ENCODE peak calls at places on chromosomes 11 and 22, in ten cellular contexts. H is prostate gland, A is adrenal gland, X is OCI-LY7, O is IMR-90, Y is fibroblast of lung, E is MM.1S, J is H9, N is cardiac muscle cell, U is astrocyte. Z is an unnamed sample. For H3K4me1, the result is how much of the 10 kb centered on the place peaks cover.

GRCh38 chr11:80598905-80599304 is 1158.1 kb upstream of the TENM4 start:
- DNase-seq in H (no peak), A (no peak), X (no peak), O (no peak), Y (no peak), E (no peak), J (no peak), N (no peak), U (no peak), Z (no peak)

GRCh38 chr11:110081462-110082233 is 11.5 kb upstream of the ZC3H12C start:
- DNase-seq in H (no peak), A (no peak), X (no peak), O (peak), Y (no peak), E (no peak), J (no peak), N (no peak), U (no peak), Z (no peak)

GRCh38 chr11:62678433-62678769 is 472 bp downstream of the UBXN1 start:
- DNase-seq in H (no peak), A (no peak), X (no peak), O (no peak), Y (no peak), E (no peak), J (no peak), N (no peak), U (no peak), Z (no peak)

GRCh38 chr11:19737575-19737974 is 24.9 kb downstream of the NAV2 start:
- DNase-seq in H (no peak), A (no peak), X (no peak), O (no peak), Y (no peak), E (no peak), J (no peak), N (no peak), U (no peak), Z (no peak)

GRCh38 chr11:76243157-76243556 is 36.9 kb upstream of the WNT11 start:
- DNase-seq in H (no peak), A (no peak), X (no peak), O (no peak), Y (no peak), E (no peak), J (peak), N (peak), U (no peak), Z (no peak)

GRCh38 chr11:9301720-9302119 is 12.7 kb downstream of the TMEM41B start:
- DNase-seq in H (no peak), A (no peak), X (no peak), O (no peak), Y (no peak), E (no peak), J (no peak), N (no peak), U (no peak), Z (no peak)

GRCh38 chr11:65613091-65613928 is 711 bp downstream of the MAP3K11 start:
- DNase-seq in H (no peak), A (peak), X (peak), O (no peak), Y (no peak), E (peak), J (no peak), N (peak), U (no peak), Z (peak)

GRCh38 chr22:48676266-48677167 is 1151.2 kb downstream of the BRD1 start:
- DNase-seq in H (no peak), A (no peak), X (no peak), O (no peak), Y (no peak), E (no peak), J (no peak), N (no peak), U (no peak), Z (no peak)

GRCh38 chr22:48943567-48944432 is 883.9 kb downstream of the BRD1 start:
- DNase-seq in H (no peak), A (no peak), X (peak), O (no peak), Y (no peak), E (no peak), J (peak), N (peak), U (no peak), Z (no peak)

GRCh38 chr11:17722000-17722643 is 2.8 kb downstream of the MYOD1 start:
- DNase-seq in H (no peak), A (no peak), X (no peak), O (peak), Y (peak), E (no peak), J (peak), N (no peak), U (no peak), Z (no peak)

GRCh38 chr11:98711011-98711410 is 309.7 kb upstream of the CNTN5 start:
- DNase-seq in H (no peak), A (no peak), X (no peak), O (no peak), Y (no peak), E (no peak), J (no peak), N (no peak), U (peak), Z (no peak)

GRCh38 chr11:19453893-19454292 is 213.1 kb upstream of the E2F8 start:
- DNase-seq in H (no peak), A (no peak), X (no peak), O (peak), Y (peak), E (no peak), J (no peak), N (no peak), U (no peak), Z (no peak)

GRCh38 chr22:23901600-23901999 is 7.4 kb downstream of the MIF start:
- DNase-seq in H (no peak), A (no peak), X (no peak), O (no peak), Y (no peak), E (no peak), J (no peak), N (no peak), U (no peak), Z (no peak)

GRCh38 chr11:94602430-94603372 is 35.5 kb downstream of the PIWIL4 start:
- DNase-seq in H (peak), A (peak), X (peak), O (peak), Y (peak), E (peak), J (no peak), N (peak), U (peak), Z (peak)

GRCh38 chr22:50641696-50642607 is 14.0 kb upstream of the ARSA start:
- DNase-seq in H (no peak), A (no peak), X (peak), O (peak), Y (peak), E (no peak), J (peak), N (peak), U (no peak), Z (no peak)

GRCh38 chr11:70421123-70421522 is 22.8 kb downstream of the CTTN start:
- DNase-seq in H (no peak), A (no peak), X (no peak), O (no peak), Y (no peak), E (no peak), J (no peak), N (no peak), U (no peak), Z (no peak)

GRCh38 chr11:120061761-120062560 is 76.0 kb downstream of the TRIM29 start:
- DNase-seq in H (peak), A (no peak), X (no peak), O (no peak), Y (no peak), E (no peak), J (peak), N (peak), U (peak), Z (peak)

DNA sequence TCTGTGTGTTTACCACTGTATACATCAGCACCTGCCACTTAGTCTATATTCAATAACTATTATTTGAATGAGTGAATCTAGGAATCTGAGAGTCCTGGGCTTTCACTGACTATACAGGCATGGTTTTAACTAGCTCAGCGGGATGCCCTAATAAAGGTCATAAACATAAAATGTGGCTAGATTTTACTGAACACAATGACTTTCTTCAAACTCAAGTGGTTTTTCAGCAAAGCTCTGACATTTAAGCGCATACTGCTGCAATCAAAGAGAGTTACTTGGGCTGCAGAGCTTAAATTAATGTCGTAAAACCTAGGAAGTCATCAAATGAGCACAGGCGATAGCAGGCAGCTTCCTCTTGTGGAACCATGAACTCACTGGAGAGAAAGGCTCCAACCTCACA is 6.8 kb downstream of the CSNK2A3 start:
- DNase-seq in H (no peak), A (no peak), X (no peak), O (no peak), Y (no peak), E (no peak), J (no peak), N (no peak), U (no peak), Z (no peak)
- TF ChIP-seq CTCF in H (no peak), A (no peak), X (no peak), O (no peak), Y (no peak), E (no peak), J (no peak), N (no peak), U (no peak), Z (no peak)

GRCh38 chr11:2816941-2817421 is 68.6 kb downstream of the CDKN1C start:
- DNase-seq in H (peak), A (no peak), X (no peak), O (peak), Y (peak), E (no peak), J (no peak), N (no peak), U (peak), Z (peak)
- H3K4me1 ChIP-seq in H (under half), A (under half), X (under half), O (under half), Y (under half), E (under half), J (under half), N (under half), U (under half), Z (under half)

DNA sequence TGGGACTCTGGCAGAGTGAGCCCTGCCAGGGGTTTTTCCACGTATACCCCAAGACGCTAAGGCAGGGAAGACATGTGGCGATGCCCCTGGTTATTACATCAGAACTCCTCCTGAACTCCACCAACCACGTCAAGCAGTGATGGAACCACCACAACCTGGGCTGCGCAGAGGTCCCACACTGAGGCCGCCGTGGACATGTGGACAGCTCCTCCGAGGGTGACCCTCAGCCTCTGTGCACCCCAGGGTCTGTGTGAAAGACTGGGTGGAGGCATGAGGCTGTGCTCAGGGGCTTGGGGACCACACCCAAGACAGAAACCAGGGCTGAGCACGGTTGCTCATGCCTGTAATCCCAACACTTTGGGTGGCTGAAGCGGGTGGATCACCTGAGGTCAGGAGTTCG is 52.2 kb downstream of the TRMU start:
- DNase-seq in H (no peak), A (no peak), X (no peak), O (no peak), Y (no peak), E (no peak), J (no peak), N (no peak), U (no peak), Z (no peak)
- TF ChIP-seq CTCF in H (no peak), A (no peak), X (no peak), O (no peak), Y (no peak), E (no peak), J (no peak), N (no peak), U (no peak), Z (no peak)

GRCh38 chr11:57479925-57480324 is 19.6 kb downstream of the RTN4RL2 start:
- DNase-seq in H (no peak), A (no peak), X (no peak), O (no peak), Y (no peak), E (no peak), J (no peak), N (no peak), U (no peak), Z (no peak)

GRCh38 chr11:57477507-57478189 is 17.3 kb downstream of the RTN4RL2 start:
- DNase-seq in H (peak), A (no peak), X (no peak), O (no peak), Y (no peak), E (no peak), J (no peak), N (no peak), U (no peak), Z (no peak)

GRCh38 chr11:57476883-57477506 is 16.7 kb downstream of the RTN4RL2 start:
- DNase-seq in H (no peak), A (peak), X (peak), O (peak), Y (no peak), E (peak), J (peak), N (peak), U (peak), Z (no peak)

GRCh38 chr11:57480409-57481137 is 20.2 kb downstream of the RTN4RL2 start:
- DNase-seq in H (peak), A (peak), X (peak), O (peak), Y (peak), E (peak), J (peak), N (peak), U (no peak), Z (peak)

DNA sequence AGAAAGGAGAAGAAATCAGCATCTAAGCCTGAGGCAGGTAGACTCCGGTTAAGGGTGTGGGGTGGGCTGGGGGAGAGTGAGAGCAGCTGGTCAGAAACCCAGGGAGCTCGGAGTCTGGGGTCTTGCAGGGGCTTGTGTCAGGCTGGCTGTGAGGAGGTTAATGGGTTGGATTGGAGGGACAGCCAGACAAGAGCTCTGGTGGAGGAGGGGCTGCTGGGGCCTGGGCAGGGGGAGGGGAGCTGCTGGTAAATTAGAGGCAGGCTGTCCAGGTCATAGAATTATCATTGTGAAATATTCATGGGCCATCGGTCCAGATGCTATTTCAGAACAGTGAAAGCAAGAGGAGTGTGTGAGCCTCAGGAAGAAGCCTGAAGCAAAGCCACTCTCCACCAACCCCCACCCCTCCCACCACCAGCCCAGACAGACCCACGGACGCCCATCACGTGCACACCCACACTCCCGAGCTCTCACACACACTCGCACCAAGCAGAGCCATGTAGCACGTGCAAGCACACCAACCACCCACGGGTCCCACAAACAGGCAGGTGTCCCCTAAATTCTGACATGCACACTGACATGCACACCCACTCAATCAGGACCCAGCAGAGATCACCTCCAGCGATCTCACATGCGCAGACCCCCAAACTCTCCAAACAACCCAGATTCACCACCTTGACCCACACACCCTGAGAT is 18.8 kb downstream of the RTN4RL2 start:
- DNase-seq in H (no peak), A (no peak), X (no peak), O (no peak), Y (no peak), E (no peak), J (no peak), N (no peak), U (no peak), Z (no peak)
- H3K4me1 ChIP-seq in H (under half), A (under half), X (half or more), O (under half), Y (under half), E (under half), J (under half), N (under half), U (under half), Z (under half)

GRCh38 chr11:125918140-125918840 is 14.0 kb downstream of the DDX25 start:
- DNase-seq in H (no peak), A (no peak), X (no peak), O (no peak), Y (no peak), E (no peak), J (no peak), N (no peak), U (no peak), Z (no peak)
- TF ChIP-seq CTCF in H (no peak), A (no peak), X (no peak), O (no peak), Y (no peak), E (no peak), J (peak), N (no peak), U (no peak), Z (no peak)

DNA sequence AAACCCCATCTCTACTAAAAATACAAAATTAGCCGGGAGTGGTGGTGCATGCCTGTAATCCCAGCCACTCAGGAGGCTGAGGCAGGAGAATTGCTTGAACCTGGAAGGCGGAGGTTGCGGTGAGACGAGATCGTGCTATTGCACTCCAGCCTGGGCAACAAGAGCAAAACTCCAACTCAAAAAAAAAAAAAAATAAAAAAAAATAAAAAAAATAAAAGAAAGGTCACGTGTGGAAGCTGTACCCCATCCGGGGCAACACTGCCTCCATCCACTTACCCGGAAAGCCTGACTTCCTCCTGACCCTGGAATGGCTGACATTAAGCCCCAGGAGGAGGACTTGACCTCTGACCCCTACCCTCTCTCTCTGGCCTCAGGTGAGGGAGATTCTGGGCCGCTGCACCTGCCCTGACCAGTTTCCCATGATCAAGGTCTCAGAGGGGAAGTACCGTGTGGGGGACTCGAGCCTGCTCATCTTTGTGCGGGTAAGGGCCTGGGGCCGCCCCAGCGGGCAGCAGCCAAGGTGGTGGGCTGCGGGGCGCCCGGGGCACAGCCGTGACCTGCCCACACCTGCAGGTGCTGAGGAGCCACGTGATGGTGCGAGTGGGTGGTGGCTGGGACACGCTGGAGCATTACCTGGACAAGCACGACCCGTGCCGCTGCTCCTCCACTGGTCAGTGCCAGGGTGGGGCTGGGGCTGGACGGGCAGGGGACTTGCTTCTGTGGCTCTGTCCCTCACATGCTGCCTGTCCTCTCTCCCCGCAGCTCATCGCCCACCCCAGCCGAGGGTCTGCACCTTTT is 3.8 kb downstream of the GAS2L1 start:
- DNase-seq in H (peak), A (no peak), X (no peak), O (no peak), Y (no peak), E (no peak), J (no peak), N (no peak), U (no peak), Z (peak)
- H3K4me1 ChIP-seq in H (under half), A (half or more), X (under half), O (under half), Y (under half), E (under half), J (under half), N (under half), U (half or more), Z (under half)

GRCh38 chr11:116078101-116078561 is 573.9 kb upstream of the CADM1 start:
- DNase-seq in H (no peak), A (no peak), X (peak), O (peak), Y (peak), E (no peak), J (peak), N (peak), U (no peak), Z (no peak)
- TF ChIP-seq CTCF in H (no peak), A (no peak), X (peak), O (peak), Y (peak), E (peak), J (peak), N (peak), U (peak), Z (no peak)

DNA sequence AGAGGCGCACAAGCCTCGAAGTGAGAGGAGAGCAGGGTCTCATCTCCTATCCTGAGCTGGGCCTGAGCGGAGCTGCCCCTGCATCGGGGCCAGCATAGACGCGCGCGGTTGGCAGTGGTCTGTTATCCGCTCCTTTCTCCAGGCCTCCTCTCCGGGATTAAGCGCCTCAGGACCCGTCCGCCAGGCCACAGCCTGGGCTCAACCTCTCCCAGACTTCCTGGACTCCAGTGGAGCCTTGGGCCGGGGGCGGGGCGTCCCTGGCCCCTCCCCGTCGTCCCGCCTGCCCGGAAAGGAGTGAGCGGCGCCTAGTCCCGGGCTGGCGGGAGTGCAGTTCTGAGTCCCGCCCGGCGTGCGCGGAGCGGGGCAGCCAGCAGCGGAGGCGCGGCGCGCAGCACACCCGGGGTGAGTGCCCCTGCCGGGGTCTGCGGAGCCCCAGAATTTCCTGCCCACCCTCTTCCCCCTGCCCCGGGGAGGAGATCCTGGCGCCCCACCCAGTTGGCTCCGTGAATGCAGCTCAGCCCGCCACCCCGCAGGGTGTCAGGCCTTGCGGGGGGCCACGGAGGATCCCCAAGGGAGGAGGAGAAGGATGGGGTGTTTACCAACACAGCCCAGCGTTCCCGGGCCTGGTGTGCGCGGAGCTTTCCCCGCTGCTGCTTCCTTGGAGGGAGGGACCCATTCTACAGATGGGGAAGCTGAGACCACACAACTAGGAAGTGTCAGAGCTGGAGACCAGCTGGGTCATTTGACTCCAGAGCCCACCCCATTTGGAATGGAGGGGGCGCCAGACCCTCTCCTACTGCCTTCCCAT is at the start of gene TCIRG1:
- DNase-seq in H (peak), A (peak), X (peak), O (peak), Y (peak), E (peak), J (peak), N (peak), U (peak), Z (peak)
- H3K4me1 ChIP-seq in H (under half), A (half or more), X (under half), O (under half), Y (under half), E (under half), J (under half), N (under half), U (under half), Z (under half)

Z was measured in uterus.